ENCODE peak calls at places on chromosome 3, in four cellular contexts. One of them, this sample, is unnamed.

GRCh38 chr3:130354430-130354829 is 9.0 kb downstream of the COL6A5 start:
- DNase-seq in HepG2: no peak
- DNase-seq in HCT116: no peak
- DNase-seq in Panc1: no peak
- DNase-seq in this sample: peak

GRCh38 chr3:11541321-11542303 is 102.1 kb downstream of the VGLL4 start:
- DNase-seq in HepG2: no peak
- DNase-seq in HCT116: no peak
- DNase-seq in Panc1: no peak
- DNase-seq in this sample: no peak

GRCh38 chr3:61714225-61714624 is 152.9 kb downstream of the PTPRG start:
- DNase-seq in HepG2: no peak
- DNase-seq in HCT116: no peak
- DNase-seq in Panc1: no peak
- DNase-seq in this sample: no peak

GRCh38 chr3:74267583-74268184 is 346.8 kb downstream of the CNTN3 start:
- DNase-seq in HepG2: peak
- DNase-seq in HCT116: no peak
- DNase-seq in Panc1: peak
- DNase-seq in this sample: peak

GRCh38 chr3:127418560-127419099 is 130.8 kb upstream of the PRR20G start:
- DNase-seq in HepG2: no peak
- DNase-seq in HCT116: no peak
- DNase-seq in Panc1: no peak
- DNase-seq in this sample: no peak

GRCh38 chr3:54342676-54343075 is 220.3 kb downstream of the CACNA2D3 start:
- DNase-seq in HepG2: no peak
- DNase-seq in HCT116: no peak
- DNase-seq in Panc1: no peak
- DNase-seq in this sample: no peak

GRCh38 chr3:69425249-69425648 is 39.4 kb upstream of the FRMD4B start:
- DNase-seq in HepG2: peak
- DNase-seq in HCT116: peak
- DNase-seq in Panc1: peak
- DNase-seq in this sample: no peak

GRCh38 chr3:181567446-181568075 is 144.2 kb upstream of the SOX2 start:
- DNase-seq in HepG2: no peak
- DNase-seq in HCT116: no peak
- DNase-seq in Panc1: no peak
- DNase-seq in this sample: no peak

GRCh38 chr3:71680588-71680987 is 44.6 kb downstream of the EIF4E3 start:
- DNase-seq in HepG2: no peak
- DNase-seq in HCT116: no peak
- DNase-seq in Panc1: no peak
- DNase-seq in this sample: no peak

GRCh38 chr3:94378322-94378721 is 315.5 kb downstream of the NSUN3 start:
- DNase-seq in HepG2: no peak
- DNase-seq in HCT116: no peak
- DNase-seq in Panc1: no peak
- DNase-seq in this sample: no peak

GRCh38 chr3:179956416-179956830 is 80.3 kb downstream of the PEX5L start:
- DNase-seq in HepG2: no peak
- DNase-seq in HCT116: no peak
- DNase-seq in Panc1: no peak
- DNase-seq in this sample: no peak

GRCh38 chr3:187619461-187619860 is 50.7 kb downstream of the SST start:
- DNase-seq in HepG2: no peak
- DNase-seq in HCT116: no peak
- DNase-seq in Panc1: no peak
- DNase-seq in this sample: no peak

GRCh38 chr3:1942751-1943150 is 155.9 kb upstream of the CNTN4 start:
- DNase-seq in HepG2: no peak
- DNase-seq in HCT116: no peak
- DNase-seq in Panc1: no peak
- DNase-seq in this sample: no peak

GRCh38 chr3:31170932-31171670 is 276.6 kb upstream of the GADL1 start:
- DNase-seq in HepG2: no peak
- DNase-seq in HCT116: no peak
- DNase-seq in Panc1: no peak
- DNase-seq in this sample: no peak

GRCh38 chr3:71397046-71397445 is 186.5 kb downstream of the FOXP1 start:
- DNase-seq in HepG2: peak
- DNase-seq in HCT116: peak
- DNase-seq in Panc1: peak
- DNase-seq in this sample: peak

GRCh38 chr3:20394243-20394642 is 208.2 kb upstream of the SGO1 start:
- DNase-seq in HepG2: no peak
- DNase-seq in HCT116: no peak
- DNase-seq in Panc1: no peak
- DNase-seq in this sample: no peak

GRCh38 chr3:134801204-134801958 is 6.3 kb downstream of the EPHB1 start:
- DNase-seq in HepG2: no peak
- DNase-seq in HCT116: no peak
- DNase-seq in Panc1: no peak
- DNase-seq in this sample: no peak

GRCh38 chr3:126544596-126545281 is 14.0 kb downstream of the C3orf22 start:
- DNase-seq in HepG2: no peak
- DNase-seq in HCT116: no peak
- DNase-seq in Panc1: no peak
- DNase-seq in this sample: no peak

GRCh38 chr3:14540209-14540575 is at the start of gene GRIP2:
- DNase-seq in HepG2: no peak
- DNase-seq in HCT116: no peak
- DNase-seq in Panc1: no peak
- DNase-seq in this sample: no peak

GRCh38 chr3:136753112-136753939 is 1.1 kb upstream of the STAG1 start:
- DNase-seq in HepG2: no peak
- DNase-seq in HCT116: no peak
- DNase-seq in Panc1: no peak
- DNase-seq in this sample: no peak

GRCh38 chr3:184031187-184031792 is at the start of gene HTR3D:
- DNase-seq in HepG2: no peak
- DNase-seq in HCT116: no peak
- DNase-seq in Panc1: no peak
- DNase-seq in this sample: no peak

GRCh38 chr3:47646362-47646761 is 67.7 kb upstream of the CSPG5 start:
- DNase-seq in HepG2: no peak
- DNase-seq in HCT116: no peak
- DNase-seq in Panc1: no peak
- DNase-seq in this sample: no peak

GRCh38 chr3:19070325-19070724 is 78.0 kb upstream of the KCNH8 start:
- DNase-seq in HepG2: no peak
- DNase-seq in HCT116: no peak
- DNase-seq in Panc1: no peak
- DNase-seq in this sample: no peak

GRCh38 chr3:107629556-107629955 is 106.8 kb downstream of the BBX start:
- DNase-seq in HepG2: no peak
- DNase-seq in HCT116: no peak
- DNase-seq in Panc1: no peak
- DNase-seq in this sample: no peak

GRCh38 chr3:27165348-27165747 is 203.8 kb downstream of the NEK10 start:
- DNase-seq in HepG2: no peak
- DNase-seq in HCT116: no peak
- DNase-seq in Panc1: no peak
- DNase-seq in this sample: no peak

GRCh38 chr3:42590989-42591756 is 513 bp downstream of the SS18L2 start:
- DNase-seq in HepG2: no peak
- DNase-seq in HCT116: no peak
- DNase-seq in Panc1: no peak
- DNase-seq in this sample: no peak

GRCh38 chr3:45864760-45865567 is 21.4 kb upstream of the CCR9 start:
- DNase-seq in HepG2: no peak
- DNase-seq in HCT116: no peak
- DNase-seq in Panc1: no peak
- DNase-seq in this sample: no peak
- TF ChIP-seq TCF7L2 in HepG2: no peak
- TF ChIP-seq TCF7L2 in HCT116: no peak
- TF ChIP-seq TCF7L2 in Panc1: no peak
- TF ChIP-seq TCF7L2 in this sample: no peak

GRCh38 chr3:123840961-123841360 is 43.2 kb downstream of the MYLK start:
- DNase-seq in HepG2: no peak
- DNase-seq in HCT116: no peak
- DNase-seq in Panc1: no peak
- DNase-seq in this sample: no peak

GRCh38 chr3:123841476-123842238 is 42.5 kb downstream of the MYLK start:
- DNase-seq in HepG2: no peak
- DNase-seq in HCT116: no peak
- DNase-seq in Panc1: no peak
- DNase-seq in this sample: no peak

GRCh38 chr3:123842711-123843110 is 41.4 kb downstream of the MYLK start:
- DNase-seq in HepG2: no peak
- DNase-seq in HCT116: no peak
- DNase-seq in Panc1: no peak
- DNase-seq in this sample: no peak

GRCh38 chr3:123847209-123847608 is 36.9 kb downstream of the MYLK start:
- DNase-seq in HepG2: no peak
- DNase-seq in HCT116: no peak
- DNase-seq in Panc1: no peak
- DNase-seq in this sample: no peak

GRCh38 chr3:123843668-123844067 is 40.5 kb downstream of the MYLK start:
- DNase-seq in HepG2: no peak
- DNase-seq in HCT116: no peak
- DNase-seq in Panc1: no peak
- DNase-seq in this sample: no peak
- TF ChIP-seq TCF7L2 in HepG2: no peak
- TF ChIP-seq TCF7L2 in HCT116: no peak
- TF ChIP-seq TCF7L2 in Panc1: no peak
- TF ChIP-seq TCF7L2 in this sample: no peak

GRCh38 chr3:151558621-151559020 is 97.8 kb upstream of the IGSF10 start:
- DNase-seq in HepG2: no peak
- DNase-seq in HCT116: no peak
- DNase-seq in Panc1: no peak
- DNase-seq in this sample: no peak
- TF ChIP-seq TCF7L2 in HepG2: no peak
- TF ChIP-seq TCF7L2 in HCT116: no peak
- TF ChIP-seq TCF7L2 in Panc1: no peak
- TF ChIP-seq TCF7L2 in this sample: no peak

GRCh38 chr3:97970131-97970530 is 2.1 kb downstream of the RIOX2 start:
- DNase-seq in HepG2: no peak
- DNase-seq in HCT116: no peak
- DNase-seq in Panc1: no peak
- DNase-seq in this sample: no peak
- TF ChIP-seq TCF7L2 in HepG2: no peak
- TF ChIP-seq TCF7L2 in HCT116: no peak
- TF ChIP-seq TCF7L2 in Panc1: no peak
- TF ChIP-seq TCF7L2 in this sample: no peak

GRCh38 chr3:123303976-123304560 is 102.3 kb downstream of the SEC22A start:
- DNase-seq in HepG2: no peak
- DNase-seq in HCT116: no peak
- DNase-seq in Panc1: no peak
- DNase-seq in this sample: no peak
- TF ChIP-seq TCF7L2 in HepG2: no peak
- TF ChIP-seq TCF7L2 in HCT116: no peak
- TF ChIP-seq TCF7L2 in Panc1: no peak
- TF ChIP-seq TCF7L2 in this sample: no peak

DNA sequence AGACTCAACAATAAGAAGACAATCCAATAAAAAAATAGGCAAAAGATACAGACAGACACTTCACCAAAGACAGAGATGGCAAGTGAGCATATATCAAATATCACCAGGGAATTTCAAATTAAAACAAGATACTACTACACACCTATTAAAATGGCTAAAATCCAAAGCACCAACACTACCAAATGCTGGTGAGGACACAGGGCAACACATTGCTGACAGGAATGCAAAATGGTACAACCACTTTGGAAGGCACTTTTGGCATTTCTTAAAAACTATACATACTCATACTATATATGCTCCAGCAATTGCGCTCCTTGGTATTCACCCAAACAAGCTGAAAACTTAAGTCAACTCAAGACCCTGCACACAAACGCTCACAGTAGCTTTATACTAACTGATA is 12.9 kb downstream of the DLG1 start:
- DNase-seq in HepG2: no peak
- DNase-seq in HCT116: no peak
- DNase-seq in Panc1: no peak
- DNase-seq in this sample: no peak
- TF ChIP-seq TCF7L2 in HepG2: no peak
- TF ChIP-seq TCF7L2 in HCT116: no peak
- TF ChIP-seq TCF7L2 in Panc1: no peak
- TF ChIP-seq TCF7L2 in this sample: no peak

GRCh38 chr3:65597225-65597951 is 441.3 kb downstream of the MAGI1 start:
- DNase-seq in HepG2: no peak
- DNase-seq in HCT116: no peak
- DNase-seq in Panc1: no peak
- DNase-seq in this sample: no peak

GRCh38 chr3:65604863-65605526 is 433.7 kb downstream of the MAGI1 start:
- DNase-seq in HepG2: no peak
- DNase-seq in HCT116: no peak
- DNase-seq in Panc1: no peak
- DNase-seq in this sample: peak

GRCh38 chr3:65597952-65598413 is 440.7 kb downstream of the MAGI1 start:
- DNase-seq in HepG2: no peak
- DNase-seq in HCT116: no peak
- DNase-seq in Panc1: no peak
- DNase-seq in this sample: peak

GRCh38 chr3:65603631-65604030 is 435.1 kb downstream of the MAGI1 start:
- DNase-seq in HepG2: no peak
- DNase-seq in HCT116: no peak
- DNase-seq in Panc1: no peak
- DNase-seq in this sample: no peak

GRCh38 chr3:65600888-65601287 is 437.8 kb downstream of the MAGI1 start:
- DNase-seq in HepG2: no peak
- DNase-seq in HCT116: no peak
- DNase-seq in Panc1: no peak
- DNase-seq in this sample: no peak
- TF ChIP-seq TCF7L2 in HepG2: no peak
- TF ChIP-seq TCF7L2 in HCT116: no peak
- TF ChIP-seq TCF7L2 in Panc1: no peak
- TF ChIP-seq TCF7L2 in this sample: no peak

DNA sequence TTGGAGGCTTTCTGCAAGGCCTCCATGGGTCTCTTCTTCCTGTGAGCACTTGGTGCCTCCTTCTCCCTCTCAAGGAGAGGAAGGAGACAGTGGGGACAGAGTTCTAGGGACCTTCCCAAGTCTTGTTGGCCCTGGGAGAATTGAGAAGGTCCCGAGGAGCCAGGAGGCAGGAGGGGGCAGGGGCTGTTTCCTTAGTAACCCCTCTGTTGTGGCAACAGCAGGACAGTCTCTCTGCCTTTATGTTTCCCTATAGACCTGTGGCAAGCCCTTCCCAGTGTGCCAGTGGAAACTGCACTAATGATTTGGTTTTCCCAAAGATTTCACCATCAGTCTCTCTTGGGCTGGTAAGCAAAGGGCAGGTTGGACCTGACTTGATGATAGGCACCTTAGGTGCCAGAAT is 87.8 kb upstream of the GALNT15 start:
- DNase-seq in HepG2: no peak
- DNase-seq in HCT116: no peak
- DNase-seq in Panc1: no peak
- DNase-seq in this sample: no peak
- TF ChIP-seq TCF7L2 in HepG2: no peak
- TF ChIP-seq TCF7L2 in HCT116: no peak
- TF ChIP-seq TCF7L2 in Panc1: no peak
- TF ChIP-seq TCF7L2 in this sample: no peak